ENCODE peak calls at places on chromosome 18, in eight cellular contexts. Z is A549, N is HepG2, J is K562, O is ovary, L is tibial nerve, R is GM12878, E is stomach. U is an unnamed sample.

GRCh38 chr18:48535956-48536355 is 2.9 kb upstream of the CTIF start:
- DNase-seq in L (no peak), N (no peak), Z (no peak), E (no peak), J (no peak), O (no peak), R (no peak), U (no peak)

GRCh38 chr18:25672490-25672889 is 320.5 kb upstream of the ZNF521 start:
- DNase-seq in L (no peak), E (no peak), N (no peak), R (no peak), J (no peak), O (no peak), Z (no peak), U (no peak)

GRCh38 chr18:63505566-63506335 is 29.0 kb downstream of the SERPINB5 start:
- DNase-seq in N (peak), Z (peak), J (peak), E (no peak), L (peak), R (no peak), O (no peak), U (no peak)

GRCh38 chr18:42765225-42765624 is 350.3 kb downstream of the RIT2 start:
- DNase-seq in Z (no peak), J (no peak), N (no peak), R (no peak), E (no peak), O (no peak), L (no peak), U (no peak)

GRCh38 chr18:76459687-76460350 is 35.2 kb downstream of the ZNF516 start:
- DNase-seq in O (peak), Z (peak), J (no peak), E (peak), R (no peak), N (no peak), L (no peak), U (peak)

GRCh38 chr18:44697315-44697714 is 16.6 kb downstream of the SETBP1 start:
- DNase-seq in O (no peak), N (no peak), R (no peak), E (no peak), J (no peak), Z (no peak), L (no peak), U (no peak)

GRCh38 chr18:48975817-48976649 is 25.3 kb upstream of the SMAD7 start:
- DNase-seq in E (peak), O (peak), L (no peak), N (no peak), Z (peak), J (peak), R (no peak), U (no peak)

GRCh38 chr18:77899972-77900754 is 650.5 kb downstream of the GALR1 start:
- DNase-seq in E (peak), Z (peak), J (peak), L (no peak), R (no peak), O (peak), N (no peak), U (no peak)

GRCh38 chr18:32934201-32934600 is 161.4 kb upstream of the KLHL14 start:
- DNase-seq in R (no peak), Z (no peak), E (no peak), N (no peak), L (no peak), J (no peak), O (no peak), U (no peak)

GRCh38 chr18:79570266-79571201 is 109.1 kb upstream of the CTDP1 start:
- DNase-seq in E (no peak), R (no peak), J (no peak), N (no peak), Z (no peak), L (no peak), O (peak), U (peak)

GRCh38 chr18:63253018-63253417 is 66.6 kb downstream of the BCL2 start:
- DNase-seq in R (no peak), N (no peak), Z (no peak), L (no peak), J (no peak), E (no peak), O (no peak), U (no peak)

GRCh38 chr18:58010265-58010664 is 33.8 kb upstream of the NEDD4L start:
- DNase-seq in L (no peak), N (no peak), J (no peak), Z (no peak), O (no peak), E (no peak), R (no peak), U (no peak)

GRCh38 chr18:11872479-11873136 is 21.4 kb downstream of the CHMP1B start:
- DNase-seq in E (peak), R (no peak), J (peak), O (no peak), L (no peak), Z (peak), N (peak), U (no peak)

GRCh38 chr18:56563568-56563967 is 74.8 kb downstream of the TXNL1 start:
- DNase-seq in L (no peak), R (no peak), J (peak), E (no peak), O (no peak), N (peak), Z (no peak), U (no peak)

GRCh38 chr18:76467371-76468190 is 27.5 kb downstream of the ZNF516 start:
- DNase-seq in J (no peak), R (no peak), Z (no peak), O (peak), N (no peak), L (no peak), E (no peak), U (peak)

GRCh38 chr18:23580677-23581367 is 5.5 kb downstream of the NPC1 start:
- DNase-seq in E (peak), R (no peak), L (no peak), O (no peak), J (no peak), Z (no peak), N (no peak), U (no peak)

GRCh38 chr18:55137602-55138001 is 178.3 kb upstream of the CCDC68 start:
- DNase-seq in L (no peak), E (no peak), R (no peak), O (no peak), N (no peak), J (no peak), Z (no peak), U (no peak)

GRCh38 chr18:3262234-3263171 is 570 bp downstream of the MYL12B start:
- DNase-seq in L (no peak), Z (no peak), N (no peak), R (no peak), E (no peak), O (no peak), J (peak), U (no peak)

GRCh38 chr18:34729264-34729663 is 19.2 kb downstream of the DTNA start:
- DNase-seq in L (no peak), Z (peak), E (no peak), J (no peak), N (peak), O (no peak), R (no peak), U (no peak)

GRCh38 chr18:77702686-77703085 is 453.0 kb downstream of the GALR1 start:
- DNase-seq in Z (peak), N (peak), L (no peak), E (no peak), R (no peak), J (no peak), O (no peak), U (no peak)

GRCh38 chr18:55605820-55606252 is 17.8 kb upstream of the TCF4 start:
- DNase-seq in R (no peak), Z (no peak), O (no peak), J (no peak), E (no peak), L (no peak), N (no peak), U (no peak)

GRCh38 chr18:30192216-30192615 is 850.3 kb downstream of the DSC3 start:
- DNase-seq in L (no peak), R (no peak), E (no peak), Z (no peak), N (peak), J (no peak), O (no peak), U (no peak)

GRCh38 chr18:55546873-55547704 is 40.9 kb downstream of the TCF4 start:
- DNase-seq in N (no peak), E (no peak), J (no peak), O (peak), R (no peak), L (peak), Z (no peak), U (peak)

GRCh38 chr18:33802955-33803354 is 224.9 kb downstream of the ASXL3 start:
- DNase-seq in Z (no peak), J (no peak), O (no peak), R (no peak), N (no peak), L (no peak), E (peak), U (no peak)

GRCh38 chr18:48574667-48575300 is 36.0 kb downstream of the CTIF start:
- DNase-seq in Z (no peak), L (no peak), N (no peak), R (no peak), E (no peak), O (no peak), J (no peak), U (no peak)

GRCh38 chr18:74217476-74218143 is 69.3 kb downstream of the TIMM21 start:
- DNase-seq in R (no peak), O (no peak), Z (no peak), J (no peak), E (peak), L (no peak), N (no peak), U (no peak)

GRCh38 chr18:10850216-10850615 is 299.2 kb downstream of the PIEZO2 start:
- DNase-seq in N (no peak), O (no peak), J (no peak), L (no peak), E (no peak), Z (no peak), R (no peak), U (no peak)
- TF ChIP-seq CTCF in N (no peak), O (no peak), J (no peak), L (no peak), E (no peak), Z (no peak), R (no peak), U (no peak)

DNA sequence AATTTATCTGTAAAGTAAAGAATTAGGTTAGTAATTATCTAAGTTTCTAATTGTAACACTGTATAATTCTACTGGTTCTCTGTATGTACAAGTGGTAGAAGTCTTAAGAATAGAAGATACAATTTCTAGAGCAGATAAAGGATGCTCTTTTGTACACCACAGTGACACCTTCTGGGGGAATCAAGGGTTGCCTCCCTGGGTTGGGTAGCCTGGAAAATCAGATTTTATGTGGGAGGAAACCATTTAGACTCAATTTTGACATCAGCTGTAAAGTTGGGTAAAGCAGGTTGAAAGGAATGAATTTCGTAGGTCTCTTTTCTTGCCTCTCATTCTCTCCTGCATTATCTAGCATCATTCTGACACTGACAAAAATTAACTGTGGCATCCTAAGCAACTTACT is 354.8 kb downstream of the DCC start:
- DNase-seq in Z (peak), O (no peak), E (no peak), L (no peak), R (no peak), N (no peak), J (no peak), U (no peak)
- TF ChIP-seq EP300 in Z (no peak), O (no peak), E (no peak), L (no peak), R (no peak), N (no peak), J (no peak), U (no peak)

DNA sequence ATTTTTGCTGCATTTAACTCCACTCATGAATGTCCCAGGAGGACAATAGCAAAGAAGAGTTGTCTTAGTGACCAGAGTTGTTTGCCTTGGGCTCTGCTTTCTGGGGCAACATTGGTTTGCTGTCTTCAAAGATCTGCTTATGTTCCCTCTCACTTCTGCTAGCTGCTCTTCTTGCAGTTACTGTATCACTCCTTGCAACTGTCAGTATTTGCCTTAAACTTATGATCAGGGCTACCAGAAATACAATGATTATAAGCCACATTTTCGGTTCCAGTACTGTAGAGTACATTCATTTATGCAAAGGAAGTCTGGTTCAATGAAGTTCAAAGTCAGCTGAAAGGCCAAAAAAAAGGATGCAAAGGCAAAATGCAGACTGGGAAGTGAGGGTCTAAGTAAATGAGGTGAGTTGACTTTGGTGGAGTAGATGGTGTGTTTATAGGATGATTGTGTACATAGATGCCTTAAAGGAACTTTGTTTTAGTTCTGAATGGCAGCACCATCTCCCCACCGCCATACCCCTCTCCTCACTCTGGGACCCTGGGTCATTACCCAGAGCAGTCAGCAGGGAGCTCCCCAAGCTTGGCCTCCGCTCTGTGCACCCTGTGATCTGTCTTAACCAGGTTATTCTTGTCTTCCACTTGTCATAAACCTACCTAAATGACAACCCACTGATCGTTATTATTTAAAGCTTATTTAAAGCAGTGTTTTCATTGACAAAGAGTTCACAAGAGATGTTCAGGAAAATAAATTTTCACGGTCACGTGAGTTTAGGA is 236.0 kb downstream of the DOK6 start:
- DNase-seq in L (no peak), R (no peak), Z (no peak), E (no peak), J (no peak), N (peak), O (no peak), U (no peak)
- TF ChIP-seq CTCF in L (no peak), R (peak), Z (no peak), E (no peak), J (peak), N (peak), O (no peak), U (no peak)

DNA sequence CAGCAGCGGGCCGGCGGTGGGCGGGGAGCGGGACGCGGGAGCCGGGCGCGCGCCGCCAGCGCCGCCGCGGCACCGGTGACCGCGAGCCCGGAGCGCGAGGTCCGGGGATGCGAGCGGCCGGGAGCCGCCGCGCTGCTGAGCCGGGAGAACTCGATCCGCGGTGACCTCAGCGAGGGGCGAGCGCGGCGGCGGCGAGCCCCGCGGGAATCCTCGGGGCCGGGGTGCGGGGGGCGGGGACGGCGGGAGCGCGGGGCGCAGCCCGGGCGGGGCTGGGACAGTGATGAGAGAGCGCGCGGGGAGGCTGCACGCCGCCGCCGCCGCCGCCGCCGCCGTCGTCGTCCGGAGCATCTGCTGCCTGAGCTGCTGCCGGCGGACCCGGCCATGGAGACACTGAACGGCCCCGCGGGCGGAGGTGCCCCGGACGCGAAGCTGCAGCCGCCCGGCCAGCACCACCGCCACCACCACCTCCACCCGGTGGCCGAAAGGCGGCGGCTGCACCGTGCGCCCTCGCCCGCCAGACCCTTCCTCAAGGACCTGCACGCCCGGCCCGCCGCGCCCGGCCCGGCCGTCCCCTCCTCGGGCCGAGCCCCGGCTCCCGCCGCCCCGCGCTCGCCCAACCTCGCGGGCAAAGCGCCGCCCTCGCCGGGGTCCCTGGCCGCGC is at the start of gene MTCL1:
- DNase-seq in N (no peak), Z (peak), E (peak), L (no peak), R (no peak), O (peak), J (peak), U (peak)
- TF ChIP-seq EP300 in N (no peak), Z (no peak), E (no peak), L (no peak), R (no peak), O (no peak), J (no peak), U (no peak)

U was measured in sigmoid colon.